ENCODE peak calls at places on chromosomes 11 and 22, in six cellular contexts. J is IMR-90, Q is mesenchymal stem cell, V is H9, L is trophoblast cell, R is H1. Z is an unnamed sample. For H3K27me3, the result is how much of the 10 kb centered on the place peaks cover.

GRCh38 chr11:116578971-116579687 is 193.7 kb downstream of the BUD13 start:
- DNase-seq in J (no peak), Q (no peak), V (peak), L (no peak), R (no peak), Z (peak)

GRCh38 chr11:35390737-35391682 is 28.3 kb downstream of the SLC1A2 start:
- DNase-seq in J (peak), Q (peak), V (no peak), L (peak), R (no peak), Z (no peak)

GRCh38 chr11:88604255-88604654 is 266.7 kb upstream of the CTSC start:
- DNase-seq in J (peak), Q (no peak), V (no peak), L (no peak), R (no peak), Z (no peak)

GRCh38 chr11:104573431-104573830 is 324.8 kb downstream of the CASP12 start:
- DNase-seq in J (peak), Q (no peak), V (no peak), L (no peak), R (no peak), Z (no peak)

GRCh38 chr11:45805305-45806071 is 539 bp downstream of the SLC35C1 start:
- DNase-seq in J (peak), Q (peak), V (peak), L (peak), R (no peak), Z (peak)

GRCh38 chr11:110645253-110645652 is 67.0 kb downstream of the ARHGAP20 start:
- DNase-seq in J (no peak), Q (no peak), V (no peak), L (no peak), R (no peak), Z (no peak)

GRCh38 chr11:7593476-7593875 is 79.7 kb downstream of the PPFIBP2 start:
- DNase-seq in J (no peak), Q (no peak), V (no peak), L (no peak), R (no peak), Z (no peak)

GRCh38 chr22:27194096-27194748 is 536.8 kb downstream of the MIAT start:
- DNase-seq in J (no peak), Q (no peak), V (no peak), L (peak), R (no peak), Z (no peak)

GRCh38 chr22:45568213-45568612 is 65.5 kb downstream of the FBLN1 start:
- DNase-seq in J (no peak), Q (no peak), V (no peak), L (no peak), R (no peak), Z (no peak)

GRCh38 chr22:27937453-27937852 is 18.4 kb upstream of the PITPNB start:
- DNase-seq in J (no peak), Q (no peak), V (no peak), L (no peak), R (no peak), Z (no peak)

GRCh38 chr11:86468169-86468568 is 93.5 kb downstream of the CCDC81 start:
- DNase-seq in J (no peak), Q (no peak), V (no peak), L (no peak), R (no peak), Z (no peak)

GRCh38 chr11:86475027-86475426 is 100.3 kb downstream of the CCDC81 start:
- DNase-seq in J (no peak), Q (no peak), V (no peak), L (no peak), R (no peak), Z (no peak)

GRCh38 chr11:86473991-86474833 is 99.5 kb downstream of the CCDC81 start:
- DNase-seq in J (peak), Q (peak), V (no peak), L (no peak), R (no peak), Z (no peak)

GRCh38 chr11:86464509-86465221 is 90.0 kb downstream of the CCDC81 start:
- DNase-seq in J (no peak), Q (no peak), V (no peak), L (no peak), R (no peak), Z (no peak)

DNA sequence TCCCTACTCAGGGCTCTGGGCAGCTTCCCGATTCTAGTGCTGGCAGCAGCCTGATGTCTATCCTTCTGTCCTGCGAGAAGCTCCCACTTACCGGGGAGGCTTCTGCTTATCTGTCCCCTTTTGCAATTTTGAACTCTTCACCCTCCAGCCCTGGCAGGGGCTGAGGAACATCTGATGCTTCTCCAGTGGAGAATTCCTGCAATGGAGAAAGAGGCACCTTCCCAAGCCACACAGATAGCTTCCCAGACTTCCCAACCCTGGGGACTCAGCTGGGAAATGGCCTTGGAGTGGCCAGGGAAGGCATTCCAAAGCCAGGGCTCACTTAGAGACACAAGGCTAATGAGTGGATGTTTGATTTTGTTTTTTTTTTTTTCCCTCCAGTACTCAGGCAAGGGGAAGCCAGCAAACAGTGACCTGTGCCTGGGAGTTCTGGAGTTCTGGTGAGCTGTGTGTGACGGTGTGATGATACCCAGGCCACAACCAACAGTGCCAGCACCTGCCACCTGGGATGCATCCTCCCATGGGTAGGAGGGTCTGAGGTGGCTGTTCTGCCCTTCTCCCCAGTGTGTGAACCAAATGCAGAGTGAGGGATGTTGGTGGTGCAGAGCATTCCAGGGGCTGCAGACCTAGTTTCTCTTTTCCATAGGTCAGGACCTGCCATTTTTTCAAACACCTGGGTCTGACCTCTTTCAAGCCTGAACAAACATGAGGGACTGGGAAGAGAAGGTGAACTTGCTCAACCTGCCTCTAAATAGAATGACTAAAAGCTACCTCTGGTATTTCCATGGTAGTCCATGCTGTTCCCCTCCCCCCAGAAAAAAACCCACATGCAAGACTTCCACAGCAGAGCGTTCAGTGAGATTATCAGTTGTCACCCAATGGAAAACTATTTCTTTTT is 95.1 kb downstream of the CCDC81 start:
- DNase-seq in J (no peak), Q (peak), V (no peak), L (no peak), R (no peak), Z (no peak)
- H3K27me3 ChIP-seq in J (under half), Q (under half), V (under half), L (under half), R (under half), Z (under half)

GRCh38 chr11:8814209-8814922 is 96.6 kb upstream of the AKIP1 start:
- DNase-seq in J (no peak), Q (peak), V (no peak), L (peak), R (no peak), Z (no peak)
- H2BK5ac ChIP-seq in J (peak), Q (no peak), V (no peak), L (no peak), R (peak), Z (no peak)

GRCh38 chr11:74490945-74491344 is 2.6 kb downstream of the LIPT2 start:
- DNase-seq in J (no peak), Q (no peak), V (no peak), L (no peak), R (no peak), Z (no peak)
- H4K91ac ChIP-seq in J (no peak), Q (no peak), V (no peak), L (no peak), R (no peak), Z (no peak)

GRCh38 chr22:35229865-35230264 is 27.4 kb upstream of the HMGXB4 start:
- DNase-seq in J (no peak), Q (no peak), V (no peak), L (no peak), R (no peak), Z (no peak)

GRCh38 chr22:35230839-35231584 is 26.3 kb upstream of the HMGXB4 start:
- DNase-seq in J (no peak), Q (no peak), V (no peak), L (no peak), R (no peak), Z (no peak)

GRCh38 chr22:35230417-35230816 is 26.9 kb upstream of the HMGXB4 start:
- DNase-seq in J (no peak), Q (no peak), V (no peak), L (no peak), R (no peak), Z (no peak)

GRCh38 chr22:35227248-35227647 is 30.0 kb upstream of the HMGXB4 start:
- DNase-seq in J (no peak), Q (no peak), V (no peak), L (no peak), R (no peak), Z (no peak)

DNA sequence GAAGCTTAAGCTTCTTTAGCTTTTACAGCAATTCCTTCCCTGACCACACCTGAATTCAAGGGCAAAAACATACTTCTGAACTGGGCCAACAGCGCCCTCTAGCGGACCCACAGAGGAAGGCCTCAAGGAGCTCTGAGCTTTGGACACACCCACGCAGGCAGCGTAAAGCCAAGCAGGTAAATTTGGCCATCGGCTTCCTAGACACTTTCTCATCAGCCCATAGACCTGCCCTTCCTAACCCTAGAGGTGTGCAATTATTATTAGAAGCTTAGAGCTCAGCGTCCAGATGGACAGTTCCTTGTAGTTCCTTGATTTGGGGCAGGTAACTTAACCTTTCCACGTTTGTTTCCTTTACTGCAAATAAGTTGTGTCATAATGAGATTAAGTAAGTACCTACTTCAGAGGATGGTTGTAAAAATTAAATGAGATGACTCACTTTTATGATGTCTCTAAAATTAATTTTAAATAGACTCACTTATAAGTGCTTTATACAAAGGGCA is 25.7 kb upstream of the HMGXB4 start:
- DNase-seq in J (peak), Q (peak), V (peak), L (peak), R (peak), Z (peak)
- H3K27me3 ChIP-seq in J (under half), Q (half or more), V (under half), L (under half), R (under half), Z (under half)

GRCh38 chr11:75579841-75580240 is 17.8 kb downstream of the SERPINH1 start:
- DNase-seq in J (no peak), Q (no peak), V (no peak), L (no peak), R (no peak), Z (no peak)

GRCh38 chr11:75585271-75585670 is 23.2 kb downstream of the SERPINH1 start:
- DNase-seq in J (no peak), Q (no peak), V (no peak), L (no peak), R (no peak), Z (no peak)

GRCh38 chr11:75583710-75584658 is 21.9 kb downstream of the SERPINH1 start:
- DNase-seq in J (peak), Q (peak), V (peak), L (no peak), R (no peak), Z (peak)

GRCh38 chr11:75582461-75582934 is 20.4 kb downstream of the SERPINH1 start:
- DNase-seq in J (no peak), Q (no peak), V (no peak), L (no peak), R (no peak), Z (no peak)

GRCh38 chr11:75582935-75583709 is 21.1 kb downstream of the SERPINH1 start:
- DNase-seq in J (peak), Q (peak), V (peak), L (no peak), R (no peak), Z (peak)
- H2BK5ac ChIP-seq in J (peak), Q (peak), V (no peak), L (peak), R (peak), Z (peak)

GRCh38 chr11:17722000-17722643 is 2.8 kb downstream of the MYOD1 start:
- DNase-seq in J (peak), Q (no peak), V (peak), L (peak), R (no peak), Z (no peak)

GRCh38 chr11:17720796-17721171 is 1.4 kb downstream of the MYOD1 start:
- DNase-seq in J (no peak), Q (no peak), V (peak), L (no peak), R (no peak), Z (no peak)

GRCh38 chr11:17724020-17724908 is 4.9 kb downstream of the MYOD1 start:
- DNase-seq in J (no peak), Q (no peak), V (no peak), L (no peak), R (no peak), Z (no peak)

GRCh38 chr11:17721242-17721999 is 2.0 kb downstream of the MYOD1 start:
- DNase-seq in J (no peak), Q (no peak), V (no peak), L (no peak), R (no peak), Z (no peak)

DNA sequence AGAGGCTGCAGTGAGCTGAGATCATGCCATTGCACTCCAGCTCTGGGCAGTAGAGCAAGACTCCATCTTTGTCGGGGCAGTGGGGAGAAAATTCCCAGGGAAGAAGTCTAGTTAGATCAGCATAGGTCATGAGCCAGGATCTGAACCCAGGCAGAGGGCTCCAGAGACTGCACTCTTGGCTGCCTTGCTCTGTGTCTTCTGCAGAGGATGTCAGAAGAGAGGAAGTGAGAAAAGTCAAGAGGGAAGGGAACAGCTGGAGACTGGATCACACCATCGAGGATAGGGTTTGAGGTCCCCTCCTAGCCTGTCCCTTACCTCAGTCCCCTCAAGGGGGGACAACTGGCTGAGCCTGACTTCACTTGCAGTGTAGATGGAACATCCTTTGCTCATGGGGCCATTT is 5.8 kb downstream of the MYOD1 start:
- DNase-seq in J (no peak), Q (no peak), V (no peak), L (no peak), R (no peak), Z (no peak)
- H4K91ac ChIP-seq in J (no peak), Q (no peak), V (no peak), L (no peak), R (no peak), Z (no peak)

DNA sequence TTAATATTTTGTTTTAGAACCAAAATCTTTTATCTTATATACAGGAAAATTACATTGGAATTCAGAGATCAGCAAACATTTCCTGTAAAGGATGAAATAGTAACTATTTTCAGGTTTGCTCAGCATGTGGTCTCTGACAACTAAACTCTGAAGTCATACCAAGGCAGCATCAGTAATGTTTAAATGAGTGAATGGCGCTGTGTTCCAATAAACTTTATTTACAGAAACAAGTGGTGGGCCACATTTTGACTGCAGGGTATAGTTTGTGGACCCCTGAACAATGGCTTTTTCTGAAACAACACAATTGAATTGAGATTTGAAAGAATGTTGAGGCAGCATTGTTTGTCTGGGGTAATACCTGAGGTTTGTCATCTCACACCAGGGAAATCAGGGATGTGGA is 113.6 kb upstream of the VPREB1 start:
- DNase-seq in J (no peak), Q (no peak), V (no peak), L (no peak), R (no peak), Z (no peak)
- H3K27me3 ChIP-seq in J (under half), Q (under half), V (under half), L (under half), R (under half), Z (under half)

Z was measured in neuronal stem cell.